ENCODE peak calls at places on chromosomes 1 and 21, in five cellular contexts. W is H1, S is K562, B is GM12878, J is HepG2. K is an unnamed sample.

GRCh38 chr1:100835866-100836842 is 58.5 kb downstream of the EXTL2 start:
- DNase-seq in S (no peak), B (no peak), J (no peak), W (no peak), K (no peak)

GRCh38 chr1:207407655-207408256 is 46.4 kb upstream of the CR2 start:
- DNase-seq in W (no peak), J (no peak), B (no peak), S (no peak), K (no peak)

GRCh38 chr1:108534748-108535147 is 25.2 kb upstream of the EEIG2 start:
- DNase-seq in J (no peak), S (no peak), W (no peak), B (no peak), K (no peak)

GRCh38 chr1:98906761-98907301 is 97.8 kb downstream of the PLPPR5 start:
- DNase-seq in S (no peak), W (no peak), B (no peak), J (no peak), K (no peak)

GRCh38 chr1:244322791-244323521 is 128.8 kb downstream of the ADSS2 start:
- DNase-seq in J (peak; percentile 60), S (peak; percentile 63), W (no peak), B (no peak), K (peak; percentile 85)

GRCh38 chr1:87512431-87512830 is 183.8 kb downstream of the LMO4 start:
- DNase-seq in J (no peak), S (no peak), W (no peak), B (no peak), K (no peak)

GRCh38 chr1:180925471-180926051 is 12.9 kb downstream of the KIAA1614 start:
- DNase-seq in B (no peak), W (no peak), S (no peak), J (peak; percentile 84), K (no peak)

GRCh38 chr1:234957330-234958065 is 171.1 kb downstream of the TOMM20 start:
- DNase-seq in J (peak; percentile 99), B (no peak), W (peak; percentile 55), S (peak; percentile 75), K (peak; percentile 44)

GRCh38 chr1:38073926-38074677 is 27.5 kb upstream of the POU3F1 start:
- DNase-seq in W (no peak), S (no peak), B (no peak), J (no peak), K (no peak)

GRCh38 chr1:145891143-145891542 is 5.5 kb upstream of the ANKRD35 start:
- DNase-seq in B (no peak), S (no peak), W (no peak), J (peak; percentile 36), K (no peak)

GRCh38 chr1:245825128-245825901 is 670.5 kb downstream of the KIF26B start:
- DNase-seq in J (no peak), S (no peak), W (no peak), B (no peak), K (no peak)

GRCh38 chr1:28436211-28436769 is 66.8 kb downstream of the PHACTR4 start:
- DNase-seq in S (no peak), B (no peak), W (no peak), J (peak; percentile 10), K (no peak)

GRCh38 chr1:181482001-181482430 is 1.3 kb upstream of the CACNA1E start:
- DNase-seq in W (no peak), S (no peak), J (no peak), B (no peak), K (no peak)

GRCh38 chr1:229192031-229192430 is 78.9 kb upstream of the RAB4A start:
- DNase-seq in B (no peak), S (no peak), J (no peak), W (no peak), K (no peak)

GRCh38 chr1:165893507-165893906 is 66.1 kb downstream of the UCK2 start:
- DNase-seq in J (no peak), W (no peak), S (no peak), B (no peak), K (no peak)

GRCh38 chr21:14879458-14879857 is 185.3 kb downstream of the NRIP1 start:
- DNase-seq in J (peak; percentile 43), B (no peak), W (no peak), S (no peak), K (no peak)

GRCh38 chr1:178634445-178634844 is 90.6 kb upstream of the RALGPS2 start:
- DNase-seq in J (no peak), S (no peak), B (no peak), W (no peak), K (no peak)

GRCh38 chr1:93349231-93350135 is 3.8 kb downstream of the DR1 start:
- DNase-seq in W (no peak), S (no peak), B (no peak), J (peak; percentile 11), K (no peak)

GRCh38 chr21:39224930-39225329 is 41.7 kb upstream of the PSMG1 start:
- DNase-seq in B (no peak), J (no peak), W (no peak), S (no peak), K (no peak)

GRCh38 chr1:246631426-246631825 is 65.2 kb downstream of the CNST start:
- DNase-seq in S (no peak), B (no peak), W (no peak), J (no peak), K (no peak)

GRCh38 chr1:11062965-11063401 is 3.2 kb upstream of the SRM start:
- DNase-seq in W (no peak), S (no peak), B (peak; percentile 87), J (no peak), K (no peak)

GRCh38 chr1:40776236-40777072 is 7.1 kb upstream of the KCNQ4 start:
- DNase-seq in W (no peak), B (no peak), J (no peak), S (no peak), K (no peak)

GRCh38 chr1:200409203-200409760 is 554 bp downstream of the ZNF281 start:
- DNase-seq in S (peak; percentile 65), B (no peak), J (no peak), W (peak; percentile 61), K (no peak)

GRCh38 chr21:45292399-45293213 is 4.9 kb upstream of the POFUT2 start:
- DNase-seq in W (peak; percentile 87), B (no peak), J (peak; percentile 76), S (peak; percentile 87), K (peak; percentile 45)

GRCh38 chr1:226485192-226485591 is 63.4 kb upstream of the STUM start:
- DNase-seq in B (no peak), W (no peak), J (no peak), S (no peak), K (no peak)
- H2AFZ ChIP-seq in B (no peak overlapping the region), W (peak overlapping the region; percentile 93), J (no peak overlapping the region), S (no peak overlapping the region), K (no peak overlapping the region)

DNA sequence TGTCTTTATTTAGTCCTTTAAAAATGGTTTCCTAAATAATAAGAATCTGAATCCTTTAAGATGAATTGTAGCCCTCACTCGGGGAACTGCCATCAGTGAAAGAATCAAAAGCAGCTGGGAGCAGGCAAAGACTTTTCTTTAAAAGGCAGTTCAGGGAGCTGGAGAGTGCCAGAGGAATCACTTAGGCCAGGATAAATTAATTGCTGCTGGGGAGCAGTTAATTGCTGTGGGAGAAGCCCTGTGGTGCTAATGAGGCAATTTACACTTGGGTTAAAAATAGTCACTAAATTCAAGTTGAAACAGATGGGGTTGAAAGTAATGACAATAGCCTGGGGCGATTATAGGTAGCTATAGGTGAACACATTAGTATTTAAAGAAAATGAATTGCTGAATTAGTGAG is 38.7 kb upstream of the COL24A1 start:
- DNase-seq in B (no peak), W (no peak), J (no peak), S (no peak), K (no peak)
- TF ChIP-seq POLR2A in B (no peak), W (no peak), J (no peak), S (no peak), K (no peak)

DNA sequence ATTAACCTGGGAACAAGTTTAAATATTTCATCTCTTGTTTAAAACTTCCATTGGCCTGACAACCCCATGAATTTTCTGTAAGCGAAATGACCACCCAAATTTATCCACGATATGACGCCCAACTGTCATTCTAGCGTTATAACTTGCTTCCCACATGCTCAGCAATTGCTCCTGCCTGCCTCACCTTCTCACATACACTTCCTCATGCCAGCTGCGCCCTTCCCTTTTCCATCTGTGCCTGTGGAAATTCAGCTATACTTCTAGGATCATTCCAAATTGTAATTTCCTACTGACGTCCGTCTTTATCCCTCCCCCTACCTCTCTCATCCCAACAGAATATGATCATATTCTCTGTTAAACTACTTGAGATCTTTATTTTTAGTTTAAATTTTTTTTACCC is 248.0 kb downstream of the RGS7 start:
- DNase-seq in J (no peak), B (no peak), W (no peak), S (no peak), K (no peak)
- TF ChIP-seq SIN3A in J (no peak), B (no peak), W (no peak), S (no peak), K (no peak)

DNA sequence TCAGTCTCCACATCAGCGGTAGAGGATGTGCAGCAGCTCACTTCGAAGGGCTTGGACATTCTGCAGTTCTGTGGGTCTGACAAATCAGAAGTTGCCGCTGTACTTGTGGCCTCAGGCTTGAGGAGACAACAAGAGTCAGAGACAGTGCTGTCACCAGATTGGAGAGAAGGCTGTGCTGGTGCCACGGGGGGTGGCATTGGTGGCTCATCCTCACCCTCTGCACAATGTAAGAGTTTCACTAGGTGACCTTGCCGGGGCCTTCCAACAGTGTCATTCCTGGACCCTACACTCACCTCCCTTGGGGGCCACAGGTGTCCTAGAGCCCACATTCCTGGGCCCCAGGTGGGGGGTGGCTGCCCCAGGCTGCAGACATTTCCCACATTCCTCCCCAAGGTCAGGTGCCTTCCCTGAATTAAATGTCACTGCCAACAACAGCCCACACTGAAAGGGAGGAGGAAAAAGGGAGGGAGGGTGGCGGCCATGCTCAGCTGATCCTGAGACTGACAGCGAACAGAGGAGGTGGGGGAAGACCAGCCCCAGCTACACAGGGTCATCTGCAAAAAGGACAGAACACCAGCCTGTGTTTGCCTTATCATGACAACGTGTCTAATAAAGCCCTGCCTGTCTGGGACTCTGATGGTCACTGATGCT is 46.4 kb downstream of the TMCC2 start:
- DNase-seq in J (peak; percentile 46), B (no peak), S (no peak), W (peak; percentile 65), K (no peak)
- H2AFZ ChIP-seq in J (no peak overlapping the region), B (no peak overlapping the region), S (no peak overlapping the region), W (no peak overlapping the region), K (no peak overlapping the region)

GRCh38 chr1:171103862-171104261 is 13.2 kb downstream of the FMO3 start:
- DNase-seq in S (no peak), W (no peak), J (no peak), B (no peak), K (no peak)
- TF ChIP-seq POLR2A in S (no peak), W (no peak), J (no peak), B (no peak), K (no peak)

GRCh38 chr1:223363057-223363855 is 720 bp downstream of the SUSD4 start:
- DNase-seq in W (peak; percentile 76), B (no peak), J (no peak), S (peak; percentile 36), K (no peak)
- TF ChIP-seq SIN3A in W (no peak), B (no peak), J (no peak), S (no peak), K (no peak)

DNA sequence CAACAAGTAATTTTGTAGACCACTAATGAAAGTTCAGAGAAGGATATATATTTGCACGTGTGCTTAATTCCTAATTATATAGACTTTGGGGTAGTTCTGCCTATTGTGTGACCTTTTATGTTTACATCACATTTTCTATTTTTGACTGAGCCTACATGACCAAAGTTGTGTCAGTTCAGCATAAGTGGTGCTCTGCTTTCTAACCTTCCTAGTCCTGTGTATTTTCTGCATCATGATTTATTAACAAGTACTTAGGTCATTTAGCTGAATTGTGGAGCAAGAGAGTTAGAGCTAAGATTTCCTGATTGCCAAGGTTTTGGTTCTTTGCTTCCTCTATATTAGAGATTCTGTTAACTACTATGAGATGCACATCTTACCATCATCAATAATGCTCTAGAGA is 176.0 kb downstream of the C1orf21 start:
- DNase-seq in S (no peak), J (no peak), B (no peak), W (no peak), K (no peak)
- H2AFZ ChIP-seq in S (no peak overlapping the region), J (no peak overlapping the region), B (no peak overlapping the region), W (no peak overlapping the region), K (no peak overlapping the region)

K was measured in HCT116.